ENCODE peak calls at places on chromosomes 3 and 15, in six cellular contexts. K is AG09309, C is astrocyte of the spinal cord, X is psoas muscle, Q is hepatocyte, U is thoracic aorta. Y is an unnamed sample.

GRCh38 chr3:27544372-27544865 is 60.2 kb upstream of the SLC4A7 start:
- DNase-seq in K (no peak), C (peak; percentile 52), X (no peak), Q (no peak), U (no peak), Y (no peak)

GRCh38 chr3:138448631-138449030 is 14.2 kb downstream of the ESYT3 start:
- DNase-seq in K (no peak), C (no peak), X (no peak), Q (no peak), U (no peak), Y (no peak)

GRCh38 chr3:115208066-115208750 is 61.1 kb upstream of the ZBTB20 start:
- DNase-seq in K (no peak), C (no peak), X (no peak), Q (peak; percentile 12), U (no peak), Y (no peak)

GRCh38 chr3:4947028-4947427 is 32.2 kb upstream of the BHLHE40 start:
- DNase-seq in K (no peak), C (no peak), X (no peak), Q (no peak), U (no peak), Y (no peak)

GRCh38 chr3:122088519-122088918 is 33.4 kb downstream of the CD86 start:
- DNase-seq in K (no peak), C (no peak), X (no peak), Q (no peak), U (no peak), Y (no peak)

GRCh38 chr3:148816971-148817519 is 10.6 kb upstream of the CPB1 start:
- DNase-seq in K (no peak), C (no peak), X (no peak), Q (no peak), U (no peak), Y (no peak)

GRCh38 chr3:102374863-102375637 is 59.8 kb upstream of the ZPLD1 start:
- DNase-seq in K (no peak), C (no peak), X (no peak), Q (no peak), U (no peak), Y (no peak)

GRCh38 chr15:77107531-77108355 is 36.8 kb upstream of the TSPAN3 start:
- DNase-seq in K (no peak), C (peak; percentile 68), X (peak; percentile 73), Q (peak; percentile 75), U (no peak), Y (peak; percentile 9)

GRCh38 chr3:186361612-186362408 is at the start of gene DGKG:
- DNase-seq in K (no peak), C (no peak), X (peak; percentile 60), Q (no peak), U (no peak), Y (no peak)

GRCh38 chr3:63791974-63792373 is 27.1 kb upstream of the C3orf49 start:
- DNase-seq in K (peak; percentile 61), C (peak; percentile 36), X (no peak), Q (peak; percentile 19), U (no peak), Y (no peak)

GRCh38 chr3:134143828-134144390 is 106.8 kb downstream of the RYK start:
- DNase-seq in K (no peak), C (no peak), X (no peak), Q (no peak), U (no peak), Y (no peak)

GRCh38 chr3:53551324-53551723 is 56.9 kb downstream of the CACNA1D start:
- DNase-seq in K (no peak), C (no peak), X (no peak), Q (no peak), U (no peak), Y (peak; percentile 14)

GRCh38 chr3:4750306-4751056 is 228.8 kb upstream of the BHLHE40 start:
- DNase-seq in K (peak; percentile 75), C (no peak), X (no peak), Q (peak; percentile 74), U (no peak), Y (no peak)

GRCh38 chr3:32843504-32844321 is 25.9 kb downstream of the TRIM71 start:
- DNase-seq in K (no peak), C (no peak), X (no peak), Q (no peak), U (no peak), Y (no peak)

GRCh38 chr15:57522148-57522547 is 69.6 kb upstream of the MYZAP start:
- DNase-seq in K (no peak), C (no peak), X (no peak), Q (no peak), U (no peak), Y (no peak)

GRCh38 chr3:111311709-111312235 is 230.2 kb upstream of the CD96 start:
- DNase-seq in K (peak; percentile 28), C (peak; percentile 57), X (no peak), Q (no peak), U (no peak), Y (no peak)

GRCh38 chr3:43389388-43390254 is 103.3 kb downstream of the SNRK start:
- DNase-seq in K (no peak), C (peak; percentile 83), X (no peak), Q (no peak), U (no peak), Y (peak; percentile 23)

DNA sequence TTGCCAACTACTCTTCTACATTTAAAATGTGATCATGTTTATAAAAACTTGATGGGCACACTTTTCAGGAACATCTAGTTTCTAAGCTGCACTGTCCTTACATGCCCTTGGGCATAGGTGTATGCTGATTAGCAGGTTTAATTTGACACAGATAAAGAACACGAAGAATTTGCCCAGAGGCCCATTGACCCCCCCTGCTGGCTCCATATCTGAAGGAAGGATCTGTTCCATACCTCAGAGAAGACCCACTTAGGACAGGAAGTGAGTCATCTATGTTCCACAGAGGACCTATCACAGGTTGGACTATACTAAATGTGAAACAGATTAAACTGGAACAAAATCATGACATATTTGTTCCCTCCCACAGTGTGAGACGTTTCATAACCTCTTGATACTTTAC is 92.8 kb upstream of the LPP start:
- DNase-seq in K (no peak), C (peak; percentile 53), X (no peak), Q (peak; percentile 38), U (no peak), Y (no peak)
- TF ChIP-seq CTCF in K (no peak), C (no peak), X (no peak), Q (no peak), U (no peak), Y (peak; percentile 19)

GRCh38 chr3:193977622-193978021 is 158.3 kb upstream of the HES1 start:
- DNase-seq in K (no peak), C (no peak), X (no peak), Q (no peak), U (no peak), Y (no peak)
- H3K4me3 ChIP-seq in K (no peak overlapping the region), C (no peak overlapping the region), X (no peak overlapping the region), Q (no peak overlapping the region), U (no peak overlapping the region), Y (no peak overlapping the region)

GRCh38 chr15:91294795-91295194 is 194.7 kb downstream of the SV2B start:
- DNase-seq in K (no peak), C (no peak), X (no peak), Q (no peak), U (no peak), Y (no peak)

GRCh38 chr15:91291673-91292072 is 191.6 kb downstream of the SV2B start:
- DNase-seq in K (no peak), C (no peak), X (no peak), Q (no peak), U (no peak), Y (no peak)

GRCh38 chr15:91290553-91290952 is 190.5 kb downstream of the SV2B start:
- DNase-seq in K (no peak), C (no peak), X (no peak), Q (no peak), U (no peak), Y (no peak)

GRCh38 chr15:91289324-91289723 is 189.3 kb downstream of the SV2B start:
- DNase-seq in K (no peak), C (no peak), X (no peak), Q (no peak), U (no peak), Y (no peak)
- TF ChIP-seq CTCF in K (no peak), C (no peak), X (no peak), Q (no peak), U (no peak), Y (no peak)

DNA sequence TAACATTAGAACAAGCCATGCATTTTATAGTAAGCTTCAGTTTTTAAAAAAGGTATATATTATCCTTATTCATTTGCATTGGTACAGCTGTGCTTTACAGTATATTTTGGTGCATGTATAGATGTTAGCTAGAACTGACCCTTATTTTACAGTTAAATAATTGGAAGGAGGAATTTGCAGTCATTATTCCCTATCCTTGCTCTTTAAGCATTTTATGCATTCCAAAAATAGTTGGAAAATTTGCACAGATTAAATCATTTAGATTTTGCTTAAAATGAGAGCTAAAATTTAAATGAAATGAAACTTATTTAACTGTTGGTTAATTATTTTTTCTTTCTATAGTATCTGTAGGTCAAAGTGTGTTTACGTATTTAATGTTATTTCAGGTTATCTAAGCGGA is 667.1 kb downstream of the NAALADL2 start:
- DNase-seq in K (no peak), C (no peak), X (no peak), Q (no peak), U (no peak), Y (no peak)
- H3K4me3 ChIP-seq in K (peak overlapping the region; percentile 29), C (peak overlapping the region; percentile 53), X (peak overlapping the region; percentile 37), Q (no peak overlapping the region), U (peak overlapping the region; percentile 64), Y (peak overlapping the region; percentile 12)

DNA sequence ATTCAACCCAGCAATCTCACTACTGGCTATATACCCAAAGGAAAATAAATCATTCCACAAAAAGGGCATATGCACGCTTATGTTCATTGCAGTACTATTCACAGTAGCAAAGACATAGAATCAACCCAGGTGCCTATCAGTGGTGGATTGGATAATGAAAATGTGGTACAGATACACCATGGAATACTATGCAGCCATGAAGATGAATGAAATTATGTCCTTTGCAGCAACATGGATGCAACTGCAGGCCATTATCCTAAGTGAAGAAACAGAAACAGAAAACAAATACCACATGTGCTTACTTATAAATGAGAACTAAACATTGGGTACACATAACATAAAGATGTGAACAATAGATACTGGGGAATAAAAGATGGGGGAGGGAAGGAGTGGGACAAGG is 606.4 kb upstream of the GRM7 start:
- DNase-seq in K (no peak), C (no peak), X (no peak), Q (no peak), U (no peak), Y (no peak)
- TF ChIP-seq CTCF in K (no peak), C (no peak), X (no peak), Q (no peak), U (no peak), Y (no peak)

GRCh38 chr3:160403796-160404510 is 4.5 kb downstream of the SMC4 start:
- DNase-seq in K (no peak), C (peak; percentile 65), X (no peak), Q (no peak), U (no peak), Y (no peak)

GRCh38 chr3:160401301-160402095 is 2.0 kb downstream of the SMC4 start:
- DNase-seq in K (peak; percentile 51), C (peak; percentile 86), X (no peak), Q (peak; percentile 56), U (no peak), Y (no peak)

GRCh38 chr3:160400631-160401150 is 1.2 kb downstream of the SMC4 start:
- DNase-seq in K (no peak), C (no peak), X (peak; percentile 55), Q (peak; percentile 55), U (no peak), Y (no peak)

GRCh38 chr3:160403028-160403545 is 3.6 kb downstream of the SMC4 start:
- DNase-seq in K (no peak), C (peak; percentile 61), X (no peak), Q (no peak), U (no peak), Y (no peak)

GRCh38 chr3:160402249-160403027 is 3.0 kb downstream of the SMC4 start:
- DNase-seq in K (no peak), C (peak; percentile 64), X (no peak), Q (no peak), U (no peak), Y (no peak)
- H3K4me3 ChIP-seq in K (peak overlapping the region; percentile 62), C (peak overlapping the region; percentile 99), X (no peak overlapping the region), Q (peak overlapping the region; percentile 19), U (peak overlapping the region; percentile 86), Y (peak overlapping the region; percentile 73)

Y was measured in kidney epithelial cell.